ENCODE peak calls at places on chromosomes 16 and 17, in seven cellular contexts. U is Caco-2, R is Peyer's patch, Q is cardiac muscle cell, A is suprapubic skin, H is uterus, T is ascending aorta. W is an unnamed sample. For H3K9me3, the result is how much of the 10 kb centered on the place peaks cover.

GRCh38 chr17:6775871-6776405 is at the start of gene FBXO39:
- DNase-seq in R (no peak), A (no peak), U (no peak), Q (peak), H (no peak), T (no peak), W (no peak)

GRCh38 chr16:59341368-59341767 is 607.3 kb upstream of the GOT2 start:
- DNase-seq in Q (peak), R (no peak), H (no peak), U (no peak), A (no peak), T (no peak), W (no peak)

GRCh38 chr17:3803308-3803640 is 2.3 kb upstream of the ITGAE start:
- DNase-seq in R (no peak), H (no peak), A (no peak), Q (no peak), U (no peak), T (no peak), W (no peak)

GRCh38 chr17:57879437-57880085 is 29.7 kb upstream of the MRPS23 start:
- DNase-seq in A (no peak), T (no peak), H (no peak), R (no peak), Q (no peak), U (peak), W (no peak)

GRCh38 chr16:75000481-75001081 is 1.8 kb downstream of the ZNRF1 start:
- DNase-seq in U (no peak), A (no peak), T (peak), H (no peak), Q (peak), R (no peak), W (peak)

GRCh38 chr17:28953444-28954118 is 2.3 kb upstream of the PHF12 start:
- DNase-seq in U (peak), Q (peak), T (no peak), H (peak), A (no peak), R (peak), W (peak)

GRCh38 chr17:35376245-35376644 is 2.8 kb upstream of the SLFN11 start:
- DNase-seq in U (no peak), R (no peak), T (no peak), H (no peak), Q (no peak), A (no peak), W (no peak)

GRCh38 chr16:47866431-47866830 is 289.4 kb downstream of the ABCC12 start:
- DNase-seq in H (no peak), Q (no peak), T (no peak), R (no peak), A (no peak), U (no peak), W (no peak)

GRCh38 chr17:72860778-72861177 is 231.7 kb downstream of the SLC39A11 start:
- DNase-seq in A (no peak), Q (no peak), U (no peak), H (no peak), R (no peak), T (no peak), W (no peak)

GRCh38 chr16:69712914-69713581 is 13.3 kb downstream of the NQO1 start:
- DNase-seq in T (no peak), R (no peak), H (no peak), A (peak), Q (no peak), U (no peak), W (no peak)

GRCh38 chr16:66278111-66278531 is 88.4 kb upstream of the CDH5 start:
- DNase-seq in H (no peak), R (no peak), T (no peak), A (peak), Q (no peak), U (peak), W (peak)

GRCh38 chr17:31052187-31052889 is 42.4 kb upstream of the NF1 start:
- DNase-seq in H (peak), R (peak), Q (no peak), T (peak), A (no peak), U (no peak), W (peak)

GRCh38 chr17:1042486-1042885 is 45.6 kb downstream of the TIMM22 start:
- DNase-seq in Q (no peak), A (no peak), H (no peak), R (no peak), U (no peak), T (no peak), W (no peak)

GRCh38 chr17:2712300-2713043 is 908 bp upstream of the CLUH start:
- DNase-seq in H (no peak), T (no peak), R (no peak), Q (no peak), A (peak), U (no peak), W (no peak)

GRCh38 chr16:10343124-10343760 is 42.6 kb upstream of the ATF7IP2 start:
- DNase-seq in R (no peak), U (no peak), H (no peak), Q (peak), T (no peak), A (no peak), W (no peak)

GRCh38 chr16:29737713-29738112 is 8.1 kb downstream of the C16orf54 start:
- DNase-seq in Q (no peak), H (no peak), A (no peak), U (no peak), R (no peak), T (no peak), W (no peak)

GRCh38 chr17:59791603-59792457 is 84.4 kb downstream of the VMP1 start:
- DNase-seq in A (no peak), H (no peak), T (no peak), U (peak), Q (no peak), R (no peak), W (no peak)

GRCh38 chr17:56937688-56938087 is 23.2 kb downstream of the COIL start:
- DNase-seq in T (no peak), R (no peak), A (no peak), Q (no peak), U (no peak), H (no peak), W (no peak)

GRCh38 chr16:81852347-81852746 is 73.3 kb downstream of the PLCG2 start:
- DNase-seq in T (no peak), H (no peak), R (no peak), U (peak), Q (no peak), A (no peak), W (no peak)

GRCh38 chr16:35186045-35186759 is 1726.8 kb downstream of the TP53TG3F start:
- DNase-seq in T (no peak), H (no peak), R (no peak), A (peak), U (no peak), Q (no peak), W (no peak)

GRCh38 chr16:35184356-35184870 is 1725.0 kb downstream of the TP53TG3F start:
- DNase-seq in Q (no peak), H (no peak), R (no peak), A (no peak), T (no peak), U (no peak), W (no peak)

GRCh38 chr16:35187665-35188225 is 1728.3 kb downstream of the TP53TG3F start:
- DNase-seq in H (no peak), T (no peak), A (no peak), Q (no peak), U (no peak), R (no peak), W (no peak)

GRCh38 chr16:35185366-35186044 is 1726.1 kb downstream of the TP53TG3F start:
- DNase-seq in T (no peak), U (no peak), H (no peak), R (no peak), Q (no peak), A (no peak), W (no peak)

GRCh38 chr16:35188288-35189155 is 1729.1 kb downstream of the TP53TG3F start:
- DNase-seq in U (peak), H (no peak), T (no peak), R (no peak), A (peak), Q (no peak), W (no peak)
- H3K9me3 ChIP-seq in U (under half), H (under half), T (under half), R (under half), A (under half), Q (under half), W (under half)

GRCh38 chr16:84821728-84822676 is 2.2 kb downstream of the CRISPLD2 start:
- DNase-seq in Q (no peak), R (no peak), U (no peak), H (peak), A (no peak), T (no peak), W (no peak)
- H3K4me3 ChIP-seq in Q (no peak), R (peak), U (no peak), H (peak), A (peak), T (peak), W (no peak)

GRCh38 chr16:86026136-86026905 is 127.4 kb downstream of the IRF8 start:
- DNase-seq in R (no peak), U (no peak), H (no peak), T (no peak), A (peak), Q (no peak), W (no peak)

GRCh38 chr16:86022381-86022960 is 123.5 kb downstream of the IRF8 start:
- DNase-seq in U (no peak), H (no peak), A (peak), Q (peak), T (no peak), R (no peak), W (no peak)

GRCh38 chr16:86025706-86026105 is 126.7 kb downstream of the IRF8 start:
- DNase-seq in R (no peak), H (no peak), Q (no peak), A (peak), U (no peak), T (no peak), W (no peak)

GRCh38 chr16:86026916-86027315 is 128.0 kb downstream of the IRF8 start:
- DNase-seq in T (no peak), U (no peak), A (peak), R (no peak), Q (no peak), H (no peak), W (no peak)

DNA sequence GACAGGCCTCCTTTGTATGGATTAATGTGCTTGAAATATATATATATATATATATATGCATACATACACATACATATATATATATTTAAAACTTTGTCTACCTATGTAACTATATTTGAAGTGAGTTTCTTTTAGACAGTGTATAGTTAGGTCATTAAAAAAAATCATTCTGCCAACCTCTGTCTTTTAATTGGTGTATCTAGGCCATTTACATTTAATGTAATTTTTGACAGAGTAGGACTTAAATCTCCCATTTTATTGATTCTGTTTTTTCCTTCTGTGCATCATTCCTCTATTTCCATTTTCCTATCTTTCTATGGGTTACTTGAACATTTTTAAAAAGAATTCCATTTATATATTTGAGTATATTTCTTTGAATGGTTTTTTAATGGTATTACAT is 125.2 kb downstream of the IRF8 start:
- DNase-seq in T (no peak), A (no peak), H (no peak), R (no peak), U (no peak), Q (no peak), W (no peak)
- H3K9me3 ChIP-seq in T (under half), A (under half), H (under half), R (under half), U (under half), Q (under half), W (under half)

DNA sequence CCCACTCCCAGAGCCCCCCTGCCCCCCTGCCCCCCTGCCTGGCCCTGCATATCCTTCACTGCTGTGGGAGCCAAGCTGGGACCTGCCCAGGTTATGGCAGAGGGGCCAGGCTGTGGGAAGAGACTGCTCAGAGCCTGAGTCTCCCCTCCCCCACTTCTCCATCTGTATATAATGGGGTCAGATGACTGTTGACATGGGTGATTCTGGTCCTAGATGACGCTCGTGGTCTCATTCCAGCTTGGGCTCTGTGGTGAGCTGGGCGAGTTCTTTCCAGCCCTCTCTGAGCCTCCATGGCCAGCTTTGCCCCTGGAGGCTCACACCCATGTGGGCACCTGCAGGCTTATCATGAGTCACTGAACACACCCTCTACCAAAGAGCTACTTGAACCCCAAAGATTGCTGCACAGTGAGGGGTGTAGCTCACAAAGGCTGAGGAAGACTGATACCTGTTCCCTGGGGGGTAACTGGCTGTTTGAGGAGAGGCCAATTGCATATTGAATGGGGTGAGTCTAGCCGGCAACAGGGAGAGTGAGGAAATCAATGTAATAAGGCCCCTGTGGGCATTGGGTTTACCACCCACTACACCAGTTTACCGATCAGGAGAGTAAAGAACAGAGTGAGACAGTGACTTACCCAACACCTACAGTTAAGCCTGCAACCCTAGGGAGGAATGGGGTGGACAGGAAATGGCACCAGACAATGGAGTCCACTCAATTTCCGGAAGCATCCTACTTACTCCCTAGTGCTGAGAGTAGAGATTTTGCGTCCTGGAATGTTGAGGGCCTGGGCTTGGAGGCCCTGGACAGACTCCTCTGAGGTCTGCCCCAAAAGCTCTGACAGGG is 4.2 kb upstream of the SREBF1 start:
- DNase-seq in Q (no peak), R (no peak), A (no peak), U (no peak), H (no peak), T (no peak), W (no peak)
- H3K4me3 ChIP-seq in Q (no peak), R (peak), A (peak), U (peak), H (peak), T (peak), W (no peak)

DNA sequence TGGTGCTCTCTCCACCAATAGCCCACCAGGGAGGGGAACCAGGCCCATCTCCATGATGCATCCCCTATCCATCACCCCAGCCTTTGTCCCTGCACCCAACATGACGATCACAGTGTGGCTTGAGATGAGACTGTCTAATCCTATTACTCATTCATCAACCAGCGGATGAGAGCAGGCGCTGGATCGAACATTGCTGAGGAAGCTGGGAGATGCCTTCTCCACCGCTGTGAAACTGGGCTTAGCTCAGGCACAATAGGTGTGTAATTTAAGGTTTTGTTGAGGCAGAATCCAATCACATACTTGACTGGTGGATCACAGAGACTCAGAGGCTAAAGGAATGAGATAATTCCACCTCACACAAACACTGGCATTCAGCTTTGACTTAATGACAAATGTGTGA is 64.6 kb upstream of the IRX3 start:
- DNase-seq in A (no peak), U (no peak), T (no peak), R (no peak), H (no peak), Q (no peak), W (no peak)
- H3K9me3 ChIP-seq in A (under half), U (under half), T (under half), R (under half), H (under half), Q (under half), W (under half)

GRCh38 chr17:78683031-78683961 is 98.8 kb downstream of the CYTH1 start:
- DNase-seq in Q (no peak), H (no peak), U (no peak), R (no peak), A (no peak), T (no peak), W (no peak)

GRCh38 chr17:78680436-78680835 is 101.6 kb downstream of the CYTH1 start:
- DNase-seq in U (no peak), A (peak), H (no peak), R (no peak), T (no peak), Q (no peak), W (no peak)

GRCh38 chr17:78687125-78687524 is 94.9 kb downstream of the CYTH1 start:
- DNase-seq in T (no peak), Q (no peak), R (no peak), U (no peak), H (no peak), A (no peak), W (no peak)

GRCh38 chr17:78682363-78682762 is 99.7 kb downstream of the CYTH1 start:
- DNase-seq in T (no peak), A (no peak), Q (no peak), R (no peak), H (no peak), U (no peak), W (no peak)

DNA sequence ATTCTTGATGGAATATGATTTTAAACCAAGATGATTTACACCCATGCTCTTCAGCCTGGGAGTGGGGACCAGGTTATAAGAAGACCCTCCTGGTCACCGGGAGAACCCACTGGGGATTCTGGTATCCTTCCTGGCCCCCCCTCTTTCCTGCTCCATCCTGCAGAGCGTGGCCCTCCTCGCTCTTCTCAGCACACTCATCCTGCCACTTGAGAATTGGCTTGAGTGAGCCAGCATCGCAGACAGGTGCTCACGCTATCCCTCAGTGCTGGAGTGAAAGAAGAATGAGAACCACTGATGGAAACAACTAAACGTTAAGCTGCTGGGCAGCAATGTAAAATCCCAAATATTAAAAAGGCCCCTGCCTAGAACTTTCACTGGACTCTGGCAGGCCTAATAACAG is 98.0 kb downstream of the CYTH1 start:
- DNase-seq in Q (no peak), A (no peak), T (no peak), H (no peak), U (no peak), R (no peak), W (peak)
- H3K4me3 ChIP-seq in Q (no peak), A (no peak), T (no peak), H (no peak), U (no peak), R (no peak), W (no peak)

GRCh38 chr16:89072216-89073130 is 21.2 kb upstream of the ACSF3 start:
- DNase-seq in H (no peak), T (no peak), R (no peak), Q (peak), U (no peak), A (no peak), W (no peak)
- H3K9me3 ChIP-seq in H (under half), T (under half), R (under half), Q (under half), U (under half), A (under half), W (under half)

GRCh38 chr16:64948056-64948455 is 173.8 kb downstream of the CDH11 start:
- DNase-seq in U (no peak), A (no peak), Q (no peak), T (no peak), R (no peak), H (no peak), W (no peak)
- H3K4me3 ChIP-seq in U (no peak), A (no peak), Q (no peak), T (no peak), R (no peak), H (no peak), W (no peak)

DNA sequence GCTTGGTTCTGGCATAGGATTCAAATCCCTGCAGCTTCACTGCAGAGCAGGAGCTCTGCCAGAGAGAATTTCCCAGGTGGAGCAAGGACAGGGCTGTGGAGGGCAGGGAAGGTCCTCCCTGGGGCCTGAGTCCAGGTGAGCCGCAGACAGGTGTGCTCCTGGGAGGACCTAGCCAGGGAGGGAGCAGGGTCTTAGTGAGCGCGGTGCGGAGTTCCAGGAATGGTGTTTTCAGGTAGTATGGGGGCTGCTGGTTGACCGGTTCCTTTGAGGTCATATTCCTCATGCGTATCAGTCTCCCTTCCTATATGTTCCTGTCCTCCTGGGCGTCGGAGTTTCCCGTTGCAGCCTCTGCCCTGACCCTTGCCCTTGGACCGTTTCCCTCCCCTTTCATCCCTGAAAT is 813.3 kb downstream of the KCNJ18 start:
- DNase-seq in Q (no peak), A (no peak), H (no peak), R (no peak), T (no peak), U (no peak), W (no peak)
- H3K9me3 ChIP-seq in Q (under half), A (under half), H (under half), R (under half), T (under half), U (under half), W (under half)

GRCh38 chr16:89563639-89564392 is 3.3 kb downstream of the RPL13 start:
- DNase-seq in U (no peak), T (no peak), Q (no peak), R (no peak), A (no peak), H (no peak), W (no peak)

GRCh38 chr16:89561195-89562026 is 929 bp downstream of the RPL13 start:
- DNase-seq in R (no peak), T (no peak), U (no peak), Q (no peak), H (no peak), A (no peak), W (no peak)

GRCh38 chr16:89560413-89561194 is at the start of gene RPL13:
- DNase-seq in Q (peak), T (peak), A (peak), U (peak), R (peak), H (peak), W (peak)

GRCh38 chr16:89562939-89563338 is 2.5 kb downstream of the RPL13 start:
- DNase-seq in A (no peak), Q (no peak), R (no peak), H (no peak), U (no peak), T (no peak), W (no peak)

DNA sequence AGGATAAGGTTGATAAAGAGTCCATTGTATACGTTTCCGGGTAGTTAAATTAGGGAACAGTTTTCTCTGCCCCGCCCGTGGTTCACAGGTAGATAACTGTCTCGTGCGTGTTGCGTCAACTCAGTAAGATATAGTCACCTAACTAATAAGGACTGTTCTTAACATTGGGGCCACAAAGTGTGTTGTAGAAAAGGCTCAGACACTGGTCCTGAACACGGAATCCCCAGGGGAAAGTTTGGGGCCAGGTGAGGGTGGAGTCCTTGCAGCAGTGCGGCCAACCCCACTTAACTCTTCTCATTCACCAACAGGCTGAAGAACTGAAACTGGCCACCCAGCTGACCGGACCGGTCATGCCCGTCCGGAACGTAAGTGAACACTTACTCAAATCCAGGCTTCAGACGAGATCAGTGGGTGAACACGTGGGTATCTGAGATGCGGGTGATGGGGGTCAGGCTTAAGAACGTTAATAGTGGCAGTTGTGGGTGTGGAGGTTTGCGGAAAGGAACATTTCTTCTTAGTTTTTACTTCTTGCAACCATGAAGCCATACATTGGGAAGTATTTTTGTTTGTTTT is 1.6 kb downstream of the RPL13 start:
- DNase-seq in H (no peak), Q (no peak), U (no peak), R (no peak), T (no peak), A (no peak), W (no peak)
- H3K4me3 ChIP-seq in H (peak), Q (peak), U (peak), R (no peak), T (peak), A (peak), W (no peak)